ENCODE peak calls at places on chromosomes 6 and 20, in four cellular contexts. S is prostate gland, U is heart left ventricle, C is HepG2. R is an unnamed sample.

GRCh38 chr6:33490621-33491020 is 36.2 kb downstream of the ZBTB9 start:
- DNase-seq in S (no peak), U (peak), C (no peak), R (peak)

GRCh38 chr20:47663354-47664067 is 121.8 kb downstream of the SULF2 start:
- DNase-seq in S (peak), U (peak), C (peak), R (peak)

GRCh38 chr6:81451787-81452186 is 300.7 kb downstream of the TENT5A start:
- DNase-seq in S (no peak), U (peak), C (peak), R (no peak)

GRCh38 chr6:15389759-15390723 is 144.2 kb downstream of the JARID2 start:
- DNase-seq in S (no peak), U (no peak), C (peak), R (no peak)

GRCh38 chr20:50191566-50192363 is 1.1 kb downstream of the CEBPB start:
- DNase-seq in S (peak), U (peak), C (peak), R (peak)

GRCh38 chr6:31114540-31114876 is at the start of gene PSORS1C1:
- DNase-seq in S (peak), U (peak), C (peak), R (peak)

GRCh38 chr6:169720207-169720855 is 4.0 kb downstream of the PHF10 start:
- DNase-seq in S (no peak), U (no peak), C (no peak), R (no peak)

GRCh38 chr6:38715016-38715809 is at the start of gene DNAH8:
- DNase-seq in S (no peak), U (no peak), C (no peak), R (no peak)

GRCh38 chr6:99575544-99576227 is 7.2 kb upstream of the CCNC start:
- DNase-seq in S (no peak), U (no peak), C (no peak), R (no peak)

GRCh38 chr20:50346372-50347347 is 156.0 kb downstream of the CEBPB start:
- DNase-seq in S (peak), U (peak), C (no peak), R (peak)

GRCh38 chr6:135759831-135760230 is 91.7 kb upstream of the PDE7B start:
- DNase-seq in S (no peak), U (no peak), C (peak), R (no peak)

GRCh38 chr20:50995506-50995905 is 27.4 kb downstream of the KCNG1 start:
- DNase-seq in S (no peak), U (no peak), C (no peak), R (no peak)

GRCh38 chr6:137910424-137910834 is 43.4 kb downstream of the TNFAIP3 start:
- DNase-seq in S (no peak), U (peak), C (no peak), R (peak)

GRCh38 chr6:50899306-50899840 is 80.7 kb downstream of the TFAP2B start:
- DNase-seq in S (no peak), U (no peak), C (no peak), R (no peak)

GRCh38 chr6:26158581-26159416 is 71.6 kb downstream of the HFE start:
- DNase-seq in S (peak), U (peak), C (no peak), R (peak)

GRCh38 chr6:29965873-29966601 is 23.7 kb downstream of the HLA-A start:
- DNase-seq in S (peak), U (peak), C (peak), R (peak)

GRCh38 chr6:153058291-153058690 is 55.8 kb upstream of the MTRF1L start:
- DNase-seq in S (no peak), U (no peak), C (no peak), R (no peak)

GRCh38 chr6:38067263-38067980 is 247.9 kb downstream of the ZFAND3 start:
- DNase-seq in S (no peak), U (no peak), C (no peak), R (no peak)

GRCh38 chr6:43012364-43012763 is 1.4 kb downstream of the MEA1 start:
- DNase-seq in S (no peak), U (no peak), C (no peak), R (no peak)
- H3K27ac ChIP-seq in S (no peak), U (no peak), C (no peak), R (no peak)

DNA sequence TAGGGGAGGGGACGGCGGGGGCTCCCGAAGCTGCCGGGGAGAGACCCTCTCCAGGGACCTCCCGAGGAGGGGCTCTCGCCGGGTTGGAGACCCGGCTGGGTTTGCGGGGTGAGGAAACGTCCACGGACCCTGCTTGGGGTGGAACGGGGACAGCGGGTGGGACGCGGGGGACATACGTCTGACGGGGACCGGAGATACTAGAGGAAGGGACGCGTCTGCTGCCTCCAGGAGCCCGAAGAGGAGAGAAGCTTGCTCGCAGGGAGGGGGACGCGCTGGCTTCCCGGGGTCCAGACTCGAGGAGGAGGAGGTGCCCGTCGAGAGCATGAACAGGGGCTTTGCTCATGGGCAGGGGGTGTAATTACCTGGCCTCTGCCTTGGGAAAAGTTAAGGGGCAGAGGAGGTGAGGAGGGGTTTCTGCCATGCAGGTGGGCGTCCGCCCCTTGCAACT is 593 bp downstream of the DNMT3B start:
- DNase-seq in S (no peak), U (no peak), C (no peak), R (no peak)
- H3K27ac ChIP-seq in S (peak), U (no peak), C (peak), R (peak)

DNA sequence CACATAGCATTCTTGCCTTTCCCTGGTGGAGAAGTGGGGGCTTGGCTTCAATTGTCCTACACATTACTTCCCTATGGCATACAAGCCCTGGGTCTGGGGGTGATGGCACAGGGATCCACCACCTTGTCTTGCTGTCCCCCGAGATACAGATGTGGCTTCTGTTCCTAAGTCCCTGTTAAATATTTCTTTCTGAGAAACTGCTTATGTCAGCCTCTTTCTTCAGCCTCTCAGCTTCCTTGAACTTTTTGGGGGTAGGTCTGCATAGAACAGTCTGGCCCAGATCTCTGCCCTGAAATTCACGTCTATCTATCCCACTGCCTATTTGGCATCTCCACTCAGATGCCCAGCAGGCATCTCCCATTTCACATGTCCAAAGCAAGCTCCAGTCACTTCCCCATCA is 177.4 kb downstream of the SCP2D1 start:
- DNase-seq in S (no peak), U (no peak), C (no peak), R (no peak)
- H3K27ac ChIP-seq in S (no peak), U (peak), C (no peak), R (no peak)

GRCh38 chr6:3918474-3918873 is 69.3 kb downstream of the FAM50B start:
- DNase-seq in S (no peak), U (no peak), C (no peak), R (no peak)
- H3K27ac ChIP-seq in S (no peak), U (peak), C (no peak), R (peak)

GRCh38 chr6:118309337-118310093 is 238.6 kb upstream of the PLN start:
- DNase-seq in S (no peak), U (no peak), C (no peak), R (no peak)

GRCh38 chr6:118305081-118305480 is 243.0 kb upstream of the PLN start:
- DNase-seq in S (no peak), U (no peak), C (no peak), R (no peak)

GRCh38 chr6:118307581-118307980 is 240.5 kb upstream of the PLN start:
- DNase-seq in S (peak), U (peak), C (no peak), R (peak)

DNA sequence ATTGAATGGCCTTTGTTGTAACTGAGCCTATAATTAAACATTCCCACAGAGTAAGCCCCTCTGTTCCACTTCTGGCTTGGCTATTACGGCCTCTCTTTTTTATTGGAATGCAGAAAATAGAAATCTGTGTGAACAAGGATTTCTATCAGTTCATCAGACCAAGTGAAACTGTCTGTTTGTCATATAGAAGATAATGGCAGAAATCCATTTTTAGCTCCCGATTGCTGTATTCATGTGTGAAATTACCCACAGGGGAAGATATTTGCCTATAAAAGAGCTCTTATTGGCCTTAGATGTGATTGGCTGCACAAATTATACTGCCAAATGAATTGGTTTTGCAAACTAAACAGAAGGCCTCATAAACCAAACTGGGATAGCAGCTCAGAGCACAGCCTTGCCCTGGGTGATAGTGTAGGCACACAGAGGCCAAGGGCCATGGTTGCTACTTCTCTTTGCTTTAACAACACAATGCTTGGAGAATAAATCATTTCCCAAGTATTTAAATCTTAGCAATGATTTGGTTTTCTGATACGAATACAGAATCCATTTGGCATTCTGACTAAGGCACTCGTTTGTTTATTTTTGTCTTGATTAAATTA is 241.4 kb upstream of the PLN start:
- DNase-seq in S (no peak), U (no peak), C (no peak), R (no peak)
- H3K27ac ChIP-seq in S (no peak), U (peak), C (no peak), R (peak)

DNA sequence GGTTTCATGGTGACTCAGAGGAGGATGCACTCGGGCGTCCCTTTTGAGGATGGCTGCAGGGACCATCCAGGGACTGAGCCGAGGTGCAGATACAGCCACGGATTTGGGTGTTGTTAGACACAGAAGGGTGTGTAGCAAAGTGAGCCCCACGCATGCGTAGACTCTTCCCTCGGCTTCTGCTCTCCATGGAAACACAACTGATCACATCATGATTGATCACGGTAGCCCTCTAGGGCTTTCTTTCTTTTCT is 606 bp upstream of the ULBP1 start:
- DNase-seq in S (no peak), U (no peak), C (no peak), R (no peak)
- H3K27ac ChIP-seq in S (no peak), U (no peak), C (no peak), R (no peak)

GRCh38 chr20:63890616-63891015 is 4.3 kb upstream of the DNAJC5 start:
- DNase-seq in S (no peak), U (no peak), C (no peak), R (no peak)

GRCh38 chr20:63889241-63890200 is 5.4 kb upstream of the DNAJC5 start:
- DNase-seq in S (peak), U (no peak), C (no peak), R (no peak)

GRCh38 chr20:63892402-63892801 is 2.5 kb upstream of the DNAJC5 start:
- DNase-seq in S (no peak), U (no peak), C (no peak), R (no peak)

GRCh38 chr20:63891061-63892002 is 3.6 kb upstream of the DNAJC5 start:
- DNase-seq in S (no peak), U (no peak), C (no peak), R (no peak)

GRCh38 chr20:63890201-63890576 is 4.7 kb upstream of the DNAJC5 start:
- DNase-seq in S (no peak), U (no peak), C (no peak), R (no peak)
- H3K27ac ChIP-seq in S (peak), U (no peak), C (no peak), R (no peak)

R was measured in heart right ventricle.